ENCODE peak calls at places on chromosome 2, in six cellular contexts. One of them, this sample, is unnamed.

GRCh38 chr2:28901202-28901601 is 6.7 kb downstream of the WDR43 start:
- DNase-seq in IMR-90: no peak
- DNase-seq in H1: no peak
- DNase-seq in H9: no peak
- DNase-seq in neuronal stem cell: no peak
- DNase-seq in trophoblast cell: no peak
- DNase-seq in this sample: no peak

GRCh38 chr2:217993055-217993645 is 9.6 kb downstream of the TNS1 start:
- DNase-seq in H1: no peak
- DNase-seq in trophoblast cell: no peak
- DNase-seq in H9: no peak
- DNase-seq in neuronal stem cell: no peak
- DNase-seq in IMR-90: peak; percentile 95
- DNase-seq in this sample: peak; percentile 50

GRCh38 chr2:46335404-46335965 is 38.3 kb downstream of the EPAS1 start:
- DNase-seq in trophoblast cell: no peak
- DNase-seq in neuronal stem cell: peak; percentile 20
- DNase-seq in IMR-90: peak; percentile 88
- DNase-seq in H9: peak; percentile 61
- DNase-seq in H1: peak; percentile 56
- DNase-seq in this sample: peak; percentile 92

GRCh38 chr2:225998653-225999052 is 599.1 kb downstream of the NYAP2 start:
- DNase-seq in IMR-90: peak; percentile 42
- DNase-seq in H1: no peak
- DNase-seq in H9: no peak
- DNase-seq in neuronal stem cell: no peak
- DNase-seq in trophoblast cell: peak; percentile 13
- DNase-seq in this sample: peak; percentile 67

GRCh38 chr2:150856596-150857281 is 369.3 kb upstream of the RND3 start:
- DNase-seq in IMR-90: peak; percentile 4
- DNase-seq in H9: no peak
- DNase-seq in trophoblast cell: no peak
- DNase-seq in neuronal stem cell: no peak
- DNase-seq in H1: no peak
- DNase-seq in this sample: no peak

GRCh38 chr2:202265467-202266277 is at the start of gene NOP58:
- DNase-seq in IMR-90: peak; percentile 96
- DNase-seq in H1: peak; percentile 88
- DNase-seq in H9: peak; percentile 94
- DNase-seq in neuronal stem cell: peak; percentile 90
- DNase-seq in trophoblast cell: peak; percentile 96
- DNase-seq in this sample: peak; percentile 98

GRCh38 chr2:116467243-116467642 is 1347.2 kb upstream of the DDX18 start:
- DNase-seq in neuronal stem cell: no peak
- DNase-seq in trophoblast cell: no peak
- DNase-seq in H1: no peak
- DNase-seq in IMR-90: no peak
- DNase-seq in H9: no peak
- DNase-seq in this sample: no peak

GRCh38 chr2:217367464-217367863 is 507.6 kb upstream of the TNP1 start:
- DNase-seq in trophoblast cell: no peak
- DNase-seq in neuronal stem cell: no peak
- DNase-seq in IMR-90: peak; percentile 73
- DNase-seq in H9: no peak
- DNase-seq in H1: no peak
- DNase-seq in this sample: no peak

GRCh38 chr2:50344509-50345106 is 687.3 kb downstream of the NRXN1 start:
- DNase-seq in H9: peak; percentile 55
- DNase-seq in IMR-90: no peak
- DNase-seq in H1: peak; percentile 58
- DNase-seq in neuronal stem cell: no peak
- DNase-seq in trophoblast cell: no peak
- DNase-seq in this sample: no peak

GRCh38 chr2:203804766-203805484 is 62.6 kb upstream of the CTLA4 start:
- DNase-seq in H9: no peak
- DNase-seq in trophoblast cell: no peak
- DNase-seq in IMR-90: peak; percentile 55
- DNase-seq in neuronal stem cell: no peak
- DNase-seq in H1: no peak
- DNase-seq in this sample: no peak

GRCh38 chr2:8682719-8683667 is 1.1 kb downstream of the ID2 start:
- DNase-seq in trophoblast cell: no peak
- DNase-seq in IMR-90: peak; percentile 55
- DNase-seq in H1: no peak
- DNase-seq in neuronal stem cell: peak; percentile 21
- DNase-seq in H9: no peak
- DNase-seq in this sample: peak; percentile 74

GRCh38 chr2:205633994-205634393 is 48.3 kb upstream of the NRP2 start:
- DNase-seq in neuronal stem cell: no peak
- DNase-seq in H9: no peak
- DNase-seq in IMR-90: peak; percentile 34
- DNase-seq in H1: no peak
- DNase-seq in trophoblast cell: no peak
- DNase-seq in this sample: no peak

GRCh38 chr2:131493199-131494018 is 1.2 kb upstream of the MZT2A start:
- DNase-seq in H1: no peak
- DNase-seq in trophoblast cell: no peak
- DNase-seq in IMR-90: no peak
- DNase-seq in H9: no peak
- DNase-seq in neuronal stem cell: no peak
- DNase-seq in this sample: peak; percentile 23

GRCh38 chr2:135043345-135043744 is 3.9 kb downstream of the MAP3K19 start:
- DNase-seq in H9: no peak
- DNase-seq in neuronal stem cell: no peak
- DNase-seq in trophoblast cell: no peak
- DNase-seq in H1: peak; percentile 54
- DNase-seq in IMR-90: no peak
- DNase-seq in this sample: no peak

GRCh38 chr2:178194600-178195389 is 483 bp downstream of the OSBPL6 start:
- DNase-seq in H9: peak; percentile 74
- DNase-seq in trophoblast cell: peak; percentile 30
- DNase-seq in H1: peak; percentile 81
- DNase-seq in neuronal stem cell: peak; percentile 51
- DNase-seq in IMR-90: peak; percentile 55
- DNase-seq in this sample: peak; percentile 79

GRCh38 chr2:186603208-186603765 is 13.4 kb downstream of the ITGAV start:
- DNase-seq in H1: no peak
- DNase-seq in H9: no peak
- DNase-seq in neuronal stem cell: no peak
- DNase-seq in IMR-90: peak; percentile 17
- DNase-seq in trophoblast cell: no peak
- DNase-seq in this sample: no peak

GRCh38 chr2:239304533-239305221 is 96.1 kb downstream of the HDAC4 start:
- DNase-seq in IMR-90: no peak
- DNase-seq in H9: no peak
- DNase-seq in neuronal stem cell: no peak
- DNase-seq in H1: no peak
- DNase-seq in trophoblast cell: no peak
- DNase-seq in this sample: no peak

GRCh38 chr2:158610059-158610458 is 153.3 kb downstream of the PKP4 start:
- DNase-seq in H1: no peak
- DNase-seq in IMR-90: no peak
- DNase-seq in trophoblast cell: no peak
- DNase-seq in H9: no peak
- DNase-seq in neuronal stem cell: no peak
- DNase-seq in this sample: no peak

GRCh38 chr2:149129433-149129832 is 90.9 kb downstream of the LYPD6B start:
- DNase-seq in trophoblast cell: no peak
- DNase-seq in neuronal stem cell: no peak
- DNase-seq in IMR-90: no peak
- DNase-seq in H1: no peak
- DNase-seq in H9: no peak
- DNase-seq in this sample: peak; percentile 66

GRCh38 chr2:12721571-12722444 is 5.1 kb downstream of the TRIB2 start:
- DNase-seq in trophoblast cell: no peak
- DNase-seq in neuronal stem cell: no peak
- DNase-seq in H9: no peak
- DNase-seq in IMR-90: peak; percentile 57
- DNase-seq in H1: no peak
- DNase-seq in this sample: no peak

GRCh38 chr2:162330881-162331280 is 12.4 kb upstream of the IFIH1 start:
- DNase-seq in neuronal stem cell: no peak
- DNase-seq in H9: no peak
- DNase-seq in trophoblast cell: no peak
- DNase-seq in IMR-90: no peak
- DNase-seq in H1: no peak
- DNase-seq in this sample: no peak

GRCh38 chr2:70385204-70385603 is 83.3 kb upstream of the FAM136A start:
- DNase-seq in H9: no peak
- DNase-seq in IMR-90: no peak
- DNase-seq in trophoblast cell: no peak
- DNase-seq in H1: no peak
- DNase-seq in neuronal stem cell: no peak
- DNase-seq in this sample: no peak

GRCh38 chr2:133982231-133982630 is 271.6 kb upstream of the MGAT5 start:
- DNase-seq in H1: no peak
- DNase-seq in trophoblast cell: no peak
- DNase-seq in H9: no peak
- DNase-seq in IMR-90: no peak
- DNase-seq in neuronal stem cell: no peak
- DNase-seq in this sample: no peak

GRCh38 chr2:42238644-42239288 is 69.6 kb downstream of the EML4 start:
- DNase-seq in H9: peak; percentile 63
- DNase-seq in IMR-90: no peak
- DNase-seq in neuronal stem cell: no peak
- DNase-seq in H1: peak; percentile 63
- DNase-seq in trophoblast cell: peak; percentile 67
- DNase-seq in this sample: peak; percentile 22

GRCh38 chr2:85468704-85469349 is 50.3 kb downstream of the SH2D6 start:
- DNase-seq in H1: no peak
- DNase-seq in IMR-90: peak; percentile 58
- DNase-seq in neuronal stem cell: no peak
- DNase-seq in trophoblast cell: peak; percentile 85
- DNase-seq in H9: peak; percentile 59
- DNase-seq in this sample: no peak

GRCh38 chr2:238281826-238282480 is 6.5 kb downstream of the PER2 start:
- DNase-seq in H9: no peak
- DNase-seq in trophoblast cell: no peak
- DNase-seq in H1: no peak
- DNase-seq in neuronal stem cell: no peak
- DNase-seq in IMR-90: no peak
- DNase-seq in this sample: no peak

GRCh38 chr2:100990650-100991403 is 11.3 kb upstream of the RPL31 start:
- DNase-seq in H9: no peak
- DNase-seq in trophoblast cell: no peak
- DNase-seq in IMR-90: no peak
- DNase-seq in neuronal stem cell: no peak
- DNase-seq in H1: no peak
- DNase-seq in this sample: no peak
- H4K91ac ChIP-seq in H9: no peak overlapping the region
- H4K91ac ChIP-seq in trophoblast cell: no peak overlapping the region
- H4K91ac ChIP-seq in IMR-90: no peak overlapping the region
- H4K91ac ChIP-seq in neuronal stem cell: no peak overlapping the region
- H4K91ac ChIP-seq in H1: no peak overlapping the region
- H4K91ac ChIP-seq in this sample: peak overlapping the region; percentile 53

GRCh38 chr2:96881349-96882195 is 11.7 kb upstream of the SEMA4C start:
- DNase-seq in H9: peak; percentile 77
- DNase-seq in trophoblast cell: peak; percentile 80
- DNase-seq in neuronal stem cell: no peak
- DNase-seq in H1: peak; percentile 53
- DNase-seq in IMR-90: no peak
- DNase-seq in this sample: no peak

GRCh38 chr2:96878796-96879544 is 9.1 kb upstream of the SEMA4C start:
- DNase-seq in neuronal stem cell: no peak
- DNase-seq in H1: no peak
- DNase-seq in H9: no peak
- DNase-seq in IMR-90: no peak
- DNase-seq in trophoblast cell: no peak
- DNase-seq in this sample: no peak

GRCh38 chr2:96882230-96882629 is 12.3 kb upstream of the SEMA4C start:
- DNase-seq in H9: peak; percentile 65
- DNase-seq in H1: peak; percentile 70
- DNase-seq in neuronal stem cell: no peak
- DNase-seq in IMR-90: no peak
- DNase-seq in trophoblast cell: peak; percentile 47
- DNase-seq in this sample: no peak

GRCh38 chr2:96879545-96880040 is 9.7 kb upstream of the SEMA4C start:
- DNase-seq in neuronal stem cell: no peak
- DNase-seq in H1: no peak
- DNase-seq in trophoblast cell: no peak
- DNase-seq in H9: no peak
- DNase-seq in IMR-90: no peak
- DNase-seq in this sample: no peak

DNA sequence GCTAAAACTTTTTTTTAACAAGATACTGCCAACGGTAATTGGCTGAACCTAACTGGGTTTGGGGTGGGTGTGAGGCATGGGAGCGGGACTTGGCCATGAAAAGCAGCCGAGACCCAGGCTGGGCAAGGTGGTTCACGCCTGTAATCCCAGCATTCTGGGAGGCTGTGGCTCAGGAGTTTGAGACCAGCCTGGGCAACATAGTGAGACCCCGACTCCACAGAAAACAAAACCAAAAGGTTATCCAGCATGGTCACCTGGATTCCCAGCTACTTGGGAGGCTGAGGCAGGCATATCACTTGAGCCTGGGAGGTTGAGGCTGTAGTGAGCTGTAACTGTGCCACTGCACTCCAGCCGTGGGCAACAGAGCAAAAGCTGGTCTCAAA is 11.0 kb upstream of the SEMA4C start:
- DNase-seq in H1: no peak
- DNase-seq in H9: no peak
- DNase-seq in IMR-90: no peak
- DNase-seq in neuronal stem cell: no peak
- DNase-seq in trophoblast cell: no peak
- DNase-seq in this sample: no peak
- H2BK120ac ChIP-seq in H1: peak overlapping the region; percentile 74
- H2BK120ac ChIP-seq in H9: no peak overlapping the region
- H2BK120ac ChIP-seq in IMR-90: no peak overlapping the region
- H2BK120ac ChIP-seq in neuronal stem cell: no peak overlapping the region
- H2BK120ac ChIP-seq in trophoblast cell: peak overlapping the region; percentile 93
- H2BK120ac ChIP-seq in this sample: no peak overlapping the region

DNA sequence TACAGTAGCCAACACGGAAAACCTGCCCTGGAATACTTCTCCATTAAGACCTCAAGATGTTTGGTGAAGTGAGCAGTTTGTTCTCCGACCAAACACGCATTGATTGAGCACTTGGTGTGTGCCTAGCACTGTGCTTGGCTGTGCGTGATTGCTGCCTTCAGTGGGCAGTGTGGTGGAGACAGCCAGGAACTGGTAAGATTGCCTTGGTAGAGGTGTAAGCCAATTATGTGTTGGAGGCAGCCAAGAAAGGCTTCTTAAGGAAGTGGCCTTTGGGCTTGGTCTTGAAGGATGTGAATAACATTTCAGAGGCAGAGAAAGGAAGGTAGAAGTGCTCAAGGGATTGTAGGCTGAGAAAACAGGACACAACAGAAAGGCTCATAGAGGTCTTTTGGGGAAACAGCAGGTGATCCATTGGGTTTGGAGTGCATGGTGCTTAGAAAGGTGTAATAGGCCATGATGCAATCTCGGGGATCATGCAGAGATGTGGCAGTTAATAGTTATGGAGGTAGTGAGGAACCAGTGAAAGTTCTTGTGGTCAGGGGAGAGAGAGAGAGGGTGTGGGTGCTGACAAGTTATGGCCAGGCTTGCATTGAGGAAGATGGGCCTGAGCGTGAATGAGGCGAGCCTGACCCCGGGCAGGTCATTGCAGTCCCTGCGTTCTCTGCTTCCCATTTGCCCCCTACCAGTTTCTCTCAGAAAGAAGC is 6.3 kb downstream of the B3GNT2 start:
- DNase-seq in IMR-90: no peak
- DNase-seq in H9: no peak
- DNase-seq in neuronal stem cell: no peak
- DNase-seq in trophoblast cell: no peak
- DNase-seq in H1: no peak
- DNase-seq in this sample: no peak
- H2BK5ac ChIP-seq in IMR-90: no peak overlapping the region
- H2BK5ac ChIP-seq in H9: no peak overlapping the region
- H2BK5ac ChIP-seq in neuronal stem cell: no peak overlapping the region
- H2BK5ac ChIP-seq in trophoblast cell: no peak overlapping the region
- H2BK5ac ChIP-seq in H1: peak overlapping the region; percentile 7
- H2BK5ac ChIP-seq in this sample: no peak overlapping the region

GRCh38 chr2:240739797-240740196 is 48.1 kb downstream of the AQP12A start:
- DNase-seq in H1: no peak
- DNase-seq in H9: no peak
- DNase-seq in neuronal stem cell: no peak
- DNase-seq in IMR-90: no peak
- DNase-seq in trophoblast cell: no peak
- DNase-seq in this sample: no peak
- H4K91ac ChIP-seq in H1: no peak overlapping the region
- H4K91ac ChIP-seq in H9: no peak overlapping the region
- H4K91ac ChIP-seq in neuronal stem cell: no peak overlapping the region
- H4K91ac ChIP-seq in IMR-90: no peak overlapping the region
- H4K91ac ChIP-seq in trophoblast cell: no peak overlapping the region
- H4K91ac ChIP-seq in this sample: no peak overlapping the region

This sample was measured in mesenchymal stem cell.